ENCODE peak calls at places on chromosomes 4 and X, in four cellular contexts. Q is K562, C is HepG2, Y is H1. J is an unnamed sample.

GRCh38 chrX:52574416-52575275 is 57.8 kb upstream of the XAGE1B start:
- DNase-seq in Y (no peak), C (peak), Q (peak), J (peak)

GRCh38 chr4:64538219-64538618 is 129.0 kb upstream of the TECRL start:
- DNase-seq in Q (peak), Y (no peak), C (peak), J (no peak)

GRCh38 chrX:43002526-43003203 is 224.7 kb upstream of the PPP1R2C start:
- DNase-seq in C (no peak), Q (no peak), Y (no peak), J (no peak)

GRCh38 chrX:132092439-132093065 is 35.3 kb downstream of the FRMD7 start:
- DNase-seq in C (peak), Y (peak), Q (peak), J (peak)

GRCh38 chr4:84535901-84536300 is 36.8 kb upstream of the NKX6-1 start:
- DNase-seq in Y (no peak), Q (no peak), C (no peak), J (no peak)

GRCh38 chr4:1170805-1171305 is 1.5 kb downstream of the SPON2 start:
- DNase-seq in Y (no peak), C (no peak), Q (no peak), J (no peak)

GRCh38 chrX:134936542-134936941 is 54.2 kb upstream of the SMIM10 start:
- DNase-seq in Y (no peak), Q (no peak), C (peak), J (no peak)

GRCh38 chr4:42995343-42995944 is 102.9 kb downstream of the GRXCR1 start:
- DNase-seq in Y (no peak), C (peak), Q (peak), J (no peak)

GRCh38 chr4:2934077-2934812 is 29.0 kb downstream of the NOP14 start:
- DNase-seq in C (no peak), Q (peak), Y (no peak), J (no peak)

GRCh38 chr4:11949355-11949754 is 520.7 kb upstream of the HS3ST1 start:
- DNase-seq in Q (no peak), C (no peak), Y (no peak), J (peak)

GRCh38 chr4:127124919-127125318 is 507.8 kb upstream of the INTU start:
- DNase-seq in Q (peak), Y (no peak), C (peak), J (no peak)

GRCh38 chrX:132023896-132024386 is 839 bp downstream of the STK26 start:
- DNase-seq in C (no peak), Y (peak), Q (peak), J (no peak)

GRCh38 chrX:12872741-12873140 is 5.9 kb downstream of the TLR7 start:
- DNase-seq in C (no peak), Y (no peak), Q (no peak), J (no peak)

GRCh38 chrX:107823456-107823855 is 2.2 kb upstream of the MID2 start:
- DNase-seq in Q (no peak), Y (no peak), C (no peak), J (no peak)

GRCh38 chrX:119745283-119745848 is 13.0 kb upstream of the SOWAHD start:
- DNase-seq in Y (no peak), Q (peak), C (no peak), J (no peak)

GRCh38 chr4:25921922-25922321 is 7.9 kb downstream of the SMIM20 start:
- DNase-seq in C (no peak), Q (no peak), Y (no peak), J (no peak)

GRCh38 chr4:1279253-1279652 is 10.4 kb upstream of the MAEA start:
- DNase-seq in Y (no peak), C (no peak), Q (no peak), J (no peak)

GRCh38 chrX:43703211-43703791 is 47.2 kb downstream of the MAOA start:
- DNase-seq in C (peak), Y (no peak), Q (no peak), J (no peak)

GRCh38 chrX:132025085-132025484 is 2.0 kb downstream of the STK26 start:
- DNase-seq in C (peak), Y (no peak), Q (peak), J (no peak)

GRCh38 chr4:185019451-185020292 is 1.4 kb downstream of the HELT start:
- DNase-seq in C (no peak), Y (no peak), Q (no peak), J (no peak)

GRCh38 chrX:120512627-120513026 is 43.5 kb upstream of the LAMP2 start:
- DNase-seq in Q (no peak), Y (no peak), C (peak), J (no peak)

GRCh38 chrX:10755477-10756334 is 135.3 kb upstream of the MID1 start:
- DNase-seq in Y (peak), Q (no peak), C (no peak), J (no peak)

GRCh38 chrX:109393859-109394258 is 88.0 kb downstream of the GUCY2F start:
- DNase-seq in C (no peak), Y (no peak), Q (peak), J (no peak)

GRCh38 chr4:80309301-80310004 is 26.1 kb upstream of the CFAP299 start:
- DNase-seq in Q (no peak), C (no peak), Y (no peak), J (no peak)

GRCh38 chr4:78058591-78059523 is 1.7 kb downstream of the FRAS1 start:
- DNase-seq in Q (no peak), C (peak), Y (peak), J (no peak)

GRCh38 chr4:173181769-173182374 is 13.3 kb downstream of the GALNT7 start:
- DNase-seq in C (no peak), Q (no peak), Y (no peak), J (peak)

GRCh38 chr4:55386840-55387239 is 8.9 kb upstream of the TMEM165 start:
- DNase-seq in Y (no peak), C (peak), Q (peak), J (no peak)

GRCh38 chrX:105745863-105746262 is 76.5 kb upstream of the NRK start:
- DNase-seq in C (no peak), Q (no peak), Y (no peak), J (no peak)

GRCh38 chrX:13469963-13470679 is 99.3 kb upstream of the EGFL6 start:
- DNase-seq in Q (no peak), Y (no peak), C (no peak), J (no peak)

GRCh38 chr4:152680988-152681731 is 1.4 kb upstream of the TMEM154 start:
- DNase-seq in Y (no peak), Q (no peak), C (no peak), J (no peak)

GRCh38 chr4:55491486-55491885 is 55.2 kb downstream of the CLOCK start:
- DNase-seq in Q (no peak), Y (no peak), C (no peak), J (no peak)

GRCh38 chrX:119677654-119677981 is 15.3 kb downstream of the SEPTIN6 start:
- DNase-seq in C (no peak), Y (no peak), Q (no peak), J (no peak)

GRCh38 chrX:37425370-37425769 is 76.2 kb downstream of the PRRG1 start:
- DNase-seq in Q (no peak), Y (no peak), C (no peak), J (no peak)

GRCh38 chr4:127479031-127479622 is 153.6 kb upstream of the INTU start:
- DNase-seq in Q (peak), C (peak), Y (no peak), J (peak)

GRCh38 chr4:67160409-67160808 is 384.9 kb downstream of the CENPC start:
- DNase-seq in Y (no peak), C (no peak), Q (no peak), J (no peak)

GRCh38 chr4:139605516-139605915 is 49.5 kb upstream of the SETD7 start:
- DNase-seq in C (no peak), Y (no peak), Q (no peak), J (no peak)

GRCh38 chrX:135513140-135513535 is 7.3 kb upstream of the INTS6L start:
- DNase-seq in Y (no peak), Q (no peak), C (no peak), J (no peak)

GRCh38 chrX:154797006-154797405 is 8.3 kb downstream of the MPP1 start:
- DNase-seq in Q (no peak), Y (no peak), C (no peak), J (no peak)

GRCh38 chrX:55487143-55487542 is 2.5 kb downstream of the USP51 start:
- DNase-seq in Y (no peak), Q (no peak), C (no peak), J (no peak)

GRCh38 chrX:55489315-55490009 is at the start of gene USP51:
- DNase-seq in Y (no peak), Q (peak), C (no peak), J (no peak)

GRCh38 chrX:55488268-55488558 is 1.4 kb downstream of the USP51 start:
- DNase-seq in Y (no peak), Q (no peak), C (no peak), J (no peak)

GRCh38 chrX:55490121-55490520 is 473 bp upstream of the USP51 start:
- DNase-seq in C (no peak), Q (no peak), Y (no peak), J (no peak)

GRCh38 chrX:55488559-55489314 is 911 bp downstream of the USP51 start:
- DNase-seq in C (no peak), Q (peak), Y (no peak), J (no peak)
- TF ChIP-seq ATF3 in C (no peak), Q (no peak), Y (no peak), J (no peak)

DNA sequence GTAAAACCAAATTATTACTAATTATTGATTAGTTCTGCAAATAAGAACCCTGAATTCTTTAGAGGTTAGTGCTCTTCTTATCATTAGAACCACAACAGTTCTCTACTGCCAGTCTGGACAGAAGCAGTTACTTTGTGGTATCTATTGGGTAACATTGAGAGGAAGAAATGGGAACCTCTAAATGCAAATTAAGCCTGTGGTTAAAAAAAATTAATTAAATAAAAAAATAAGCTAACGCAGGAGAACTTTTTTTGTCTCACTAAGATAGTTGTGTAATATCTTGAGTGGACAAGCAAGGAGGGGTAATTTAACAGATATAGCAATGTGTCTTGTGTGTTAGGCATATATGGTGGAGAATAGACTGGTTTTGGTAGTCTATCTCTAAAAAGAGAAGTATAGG is 32.9 kb upstream of the TET2 start:
- DNase-seq in Y (no peak), Q (no peak), C (no peak), J (no peak)
- TF ChIP-seq YY1 in Y (no peak), Q (no peak), C (no peak), J (no peak)

GRCh38 chr4:121252224-121252806 is 88.2 kb upstream of the TNIP3 start:
- DNase-seq in Y (peak), Q (peak), C (peak), J (peak)

GRCh38 chr4:121256887-121257426 is 92.8 kb upstream of the TNIP3 start:
- DNase-seq in Y (no peak), C (no peak), Q (no peak), J (no peak)

GRCh38 chr4:121253961-121254360 is 89.8 kb upstream of the TNIP3 start:
- DNase-seq in C (no peak), Y (no peak), Q (no peak), J (no peak)

GRCh38 chr4:121256346-121256745 is 92.2 kb upstream of the TNIP3 start:
- DNase-seq in Q (no peak), C (no peak), Y (no peak), J (peak)
- TF ChIP-seq JUND in Q (no peak), C (no peak), Y (no peak), J (peak)

DNA sequence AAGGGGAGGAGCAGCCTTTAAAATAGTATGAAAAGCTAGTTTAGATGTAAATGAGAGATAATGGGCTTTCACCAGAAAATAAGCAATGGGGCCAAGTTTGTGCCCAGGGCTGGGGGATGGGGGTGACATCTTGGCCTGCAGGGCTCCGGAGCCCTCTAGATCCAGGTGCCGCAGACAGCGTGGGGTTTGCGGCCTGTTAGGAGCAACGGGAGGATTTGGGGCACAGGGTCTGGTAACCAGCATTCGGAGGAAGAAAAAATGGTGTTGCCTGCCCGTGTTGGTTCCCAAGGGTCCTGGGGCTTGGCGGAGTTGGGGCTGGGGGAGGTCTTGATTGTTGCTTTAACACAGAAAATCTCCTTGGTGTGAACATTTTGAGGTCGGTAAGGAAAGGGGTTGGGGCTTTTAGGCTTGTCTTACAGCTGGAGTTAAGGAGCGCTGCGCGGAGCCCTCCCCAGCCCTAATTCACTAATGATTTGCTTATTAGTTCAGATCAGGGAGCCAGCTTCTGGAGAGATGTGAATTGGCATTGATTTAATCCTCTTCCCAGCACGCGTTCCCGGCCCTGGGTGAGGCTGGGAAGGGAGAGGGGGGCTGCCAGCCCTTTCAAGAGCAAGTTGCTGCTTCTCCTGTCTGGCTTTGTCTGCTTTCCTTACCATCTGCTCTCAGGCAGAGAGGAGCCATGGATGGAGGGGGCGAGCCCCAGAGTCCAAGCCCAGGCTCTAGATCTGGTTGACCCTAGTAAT is 443.4 kb downstream of the BCOR start:
- DNase-seq in Q (no peak), C (no peak), Y (no peak), J (no peak)
- TF ChIP-seq ATF3 in Q (no peak), C (no peak), Y (no peak), J (no peak)

GRCh38 chr4:111937368-111937767 is 207.9 kb upstream of the FAM241A start:
- DNase-seq in C (peak), Q (peak), Y (no peak), J (peak)
- TF ChIP-seq YY1 in C (no peak), Q (no peak), Y (no peak), J (no peak)

J was measured in HCT116.